ENCODE peak calls at places on chromosomes 1 and 21, in six cellular contexts. One of them, this sample, is unnamed.
A peak's percentile ranks its signal among the peaks of the same experiment; 100 is the strongest.

GRCh38 chr1:180155202-180155682 is 573 bp downstream of the QSOX1 start:
- DNase-seq in occipital lobe: no peak
- DNase-seq in mammary epithelial cell: no peak
- DNase-seq in mucosa of descending colon: peak; percentile 68
- DNase-seq in G401: peak; percentile 45
- DNase-seq in renal cortical epithelial cell: no peak
- DNase-seq in this sample: no peak

GRCh38 chr1:204450461-204451257 is 39.0 kb upstream of the PPP1R15B start:
- DNase-seq in occipital lobe: no peak
- DNase-seq in mucosa of descending colon: peak; percentile 92
- DNase-seq in mammary epithelial cell: no peak
- DNase-seq in renal cortical epithelial cell: peak; percentile 16
- DNase-seq in G401: no peak
- DNase-seq in this sample: no peak

GRCh38 chr21:39484711-39485264 is 33.0 kb downstream of the SH3BGR start:
- DNase-seq in mammary epithelial cell: no peak
- DNase-seq in occipital lobe: no peak
- DNase-seq in mucosa of descending colon: no peak
- DNase-seq in renal cortical epithelial cell: no peak
- DNase-seq in G401: no peak
- DNase-seq in this sample: no peak

GRCh38 chr1:170149241-170149640 is 3.5 kb downstream of the NTMT2 start:
- DNase-seq in G401: no peak
- DNase-seq in occipital lobe: no peak
- DNase-seq in renal cortical epithelial cell: no peak
- DNase-seq in mammary epithelial cell: no peak
- DNase-seq in mucosa of descending colon: no peak
- DNase-seq in this sample: no peak

GRCh38 chr1:85544689-85545203 is 35.8 kb upstream of the CCN1 start:
- DNase-seq in G401: no peak
- DNase-seq in mammary epithelial cell: peak; percentile 61
- DNase-seq in renal cortical epithelial cell: peak; percentile 58
- DNase-seq in occipital lobe: no peak
- DNase-seq in mucosa of descending colon: no peak
- DNase-seq in this sample: peak; percentile 46

GRCh38 chr1:41621791-41622190 is 137.3 kb upstream of the EDN2 start:
- DNase-seq in occipital lobe: no peak
- DNase-seq in G401: no peak
- DNase-seq in mammary epithelial cell: no peak
- DNase-seq in mucosa of descending colon: no peak
- DNase-seq in renal cortical epithelial cell: no peak
- DNase-seq in this sample: no peak

GRCh38 chr21:37582613-37583012 is 216.0 kb downstream of the DYRK1A start:
- DNase-seq in mucosa of descending colon: no peak
- DNase-seq in mammary epithelial cell: peak; percentile 32
- DNase-seq in G401: peak; percentile 72
- DNase-seq in occipital lobe: peak; percentile 2
- DNase-seq in renal cortical epithelial cell: peak; percentile 64
- DNase-seq in this sample: peak; percentile 57

GRCh38 chr1:237201155-237201554 is 159.2 kb downstream of the RYR2 start:
- DNase-seq in mammary epithelial cell: no peak
- DNase-seq in renal cortical epithelial cell: no peak
- DNase-seq in G401: no peak
- DNase-seq in occipital lobe: no peak
- DNase-seq in mucosa of descending colon: no peak
- DNase-seq in this sample: no peak

GRCh38 chr21:27505516-27505915 is 538.6 kb upstream of the ADAMTS5 start:
- DNase-seq in mammary epithelial cell: peak; percentile 70
- DNase-seq in mucosa of descending colon: no peak
- DNase-seq in renal cortical epithelial cell: peak; percentile 65
- DNase-seq in G401: no peak
- DNase-seq in occipital lobe: no peak
- DNase-seq in this sample: no peak

GRCh38 chr1:217253985-217254384 is 376.9 kb downstream of the GPATCH2 start:
- DNase-seq in renal cortical epithelial cell: peak; percentile 79
- DNase-seq in mammary epithelial cell: no peak
- DNase-seq in G401: no peak
- DNase-seq in mucosa of descending colon: no peak
- DNase-seq in occipital lobe: no peak
- DNase-seq in this sample: no peak

GRCh38 chr1:167663002-167663772 is 33.2 kb downstream of the RCSD1 start:
- DNase-seq in mammary epithelial cell: peak; percentile 100
- DNase-seq in G401: peak; percentile 23
- DNase-seq in renal cortical epithelial cell: peak; percentile 46
- DNase-seq in mucosa of descending colon: no peak
- DNase-seq in occipital lobe: peak; percentile 34
- DNase-seq in this sample: no peak

GRCh38 chr1:11533790-11534787 is 55.1 kb downstream of the DISP3 start:
- DNase-seq in mucosa of descending colon: no peak
- DNase-seq in G401: no peak
- DNase-seq in occipital lobe: no peak
- DNase-seq in renal cortical epithelial cell: no peak
- DNase-seq in mammary epithelial cell: no peak
- DNase-seq in this sample: no peak

GRCh38 chr1:151833172-151833571 is 1.6 kb upstream of the RORC start:
- DNase-seq in renal cortical epithelial cell: no peak
- DNase-seq in mammary epithelial cell: no peak
- DNase-seq in occipital lobe: no peak
- DNase-seq in mucosa of descending colon: no peak
- DNase-seq in G401: no peak
- DNase-seq in this sample: no peak

GRCh38 chr1:41423511-41424191 is 60.8 kb downstream of the EDN2 start:
- DNase-seq in mucosa of descending colon: peak; percentile 37
- DNase-seq in occipital lobe: no peak
- DNase-seq in mammary epithelial cell: no peak
- DNase-seq in G401: no peak
- DNase-seq in renal cortical epithelial cell: no peak
- DNase-seq in this sample: no peak

GRCh38 chr21:41611966-41612606 is 104.1 kb upstream of the TMPRSS2 start:
- DNase-seq in mammary epithelial cell: peak; percentile 69
- DNase-seq in occipital lobe: no peak
- DNase-seq in G401: no peak
- DNase-seq in renal cortical epithelial cell: peak; percentile 44
- DNase-seq in mucosa of descending colon: peak; percentile 69
- DNase-seq in this sample: peak; percentile 28

GRCh38 chr1:107538502-107538901 is 397.7 kb downstream of the NTNG1 start:
- DNase-seq in G401: no peak
- DNase-seq in occipital lobe: no peak
- DNase-seq in renal cortical epithelial cell: no peak
- DNase-seq in mucosa of descending colon: no peak
- DNase-seq in mammary epithelial cell: no peak
- DNase-seq in this sample: no peak

GRCh38 chr21:42337830-42338729 is 12.7 kb downstream of the TFF2 start:
- DNase-seq in G401: peak; percentile 85
- DNase-seq in renal cortical epithelial cell: peak; percentile 94
- DNase-seq in occipital lobe: peak; percentile 17
- DNase-seq in mucosa of descending colon: peak; percentile 89
- DNase-seq in mammary epithelial cell: no peak
- DNase-seq in this sample: peak; percentile 70